ENCODE peak calls at places on chromosomes 4 and X, in eight cellular contexts. M is tibial nerve; J is mucosa of descending colon; E is CD8-positive, alpha-beta T cell; W is endothelial cell of umbilical vein; R is DND-41; C is upper lobe of right lung; N is OCI-LY7. T is an unnamed sample.

GRCh38 chrX:9396930-9397329 is 67.9 kb upstream of the TBL1X start:
- DNase-seq in J (no peak), E (no peak), N (no peak), M (no peak), R (no peak), W (no peak), C (no peak), T (no peak)

GRCh38 chrX:66163849-66164401 is at the start of gene HEPH:
- DNase-seq in E (no peak), M (no peak), R (no peak), N (no peak), J (no peak), W (no peak), C (no peak), T (peak; percentile 12)

GRCh38 chr4:3267576-3268394 is 18.8 kb downstream of the MSANTD1 start:
- DNase-seq in N (no peak), C (peak; percentile 63), R (no peak), E (no peak), J (no peak), M (no peak), W (no peak), T (no peak)

GRCh38 chrX:109696146-109696740 is 36.8 kb downstream of the ACSL4 start:
- DNase-seq in M (no peak), J (no peak), E (no peak), R (no peak), C (no peak), N (no peak), W (no peak), T (no peak)

GRCh38 chrX:55008571-55009358 is 8.6 kb downstream of the APEX2 start:
- DNase-seq in C (no peak), M (no peak), E (no peak), R (no peak), N (no peak), J (no peak), W (peak; percentile 42), T (no peak)

GRCh38 chrX:154098551-154098950 is 1.0 kb upstream of the MECP2 start:
- DNase-seq in M (no peak), W (no peak), C (no peak), E (no peak), N (no peak), J (no peak), R (no peak), T (no peak)

GRCh38 chrX:1488745-1489144 is 36.0 kb upstream of the ASMTL start:
- DNase-seq in E (no peak), W (no peak), N (no peak), M (no peak), R (no peak), C (no peak), J (no peak), T (no peak)

GRCh38 chr4:120691536-120691935 is 231.0 kb downstream of the PRDM5 start:
- DNase-seq in C (no peak), E (no peak), W (no peak), M (no peak), R (no peak), J (no peak), N (no peak), T (no peak)

GRCh38 chr4:17867259-17867658 is 56.5 kb downstream of the NCAPG start:
- DNase-seq in N (no peak), E (no peak), J (no peak), C (no peak), W (no peak), R (no peak), M (no peak), T (no peak)

GRCh38 chr4:15469402-15470148 is at the start of gene CC2D2A:
- DNase-seq in N (no peak), W (peak; percentile 67), M (no peak), C (no peak), E (no peak), J (no peak), R (no peak), T (no peak)

GRCh38 chr4:7016512-7016911 is 26.7 kb upstream of the TADA2B start:
- DNase-seq in N (no peak), J (no peak), M (no peak), R (no peak), C (no peak), W (no peak), E (no peak), T (no peak)

GRCh38 chr4:182938213-182938645 is 21.0 kb upstream of the DCTD start:
- DNase-seq in E (peak; percentile 40), N (peak; percentile 39), W (peak; percentile 68), J (peak; percentile 83), R (peak; percentile 54), C (peak; percentile 89), M (peak; percentile 78), T (no peak)

GRCh38 chrX:120000490-120001246 is 57.1 kb upstream of the NKAP start:
- DNase-seq in E (no peak), W (no peak), C (no peak), J (no peak), N (no peak), M (no peak), R (no peak), T (no peak)

GRCh38 chr4:97507587-97508245 is 635.6 kb downstream of the STPG2 start:
- DNase-seq in C (no peak), J (no peak), E (no peak), N (no peak), W (peak; percentile 63), M (no peak), R (no peak), T (no peak)

GRCh38 chr4:91620952-91621351 is 682.8 kb upstream of the GRID2 start:
- DNase-seq in C (no peak), N (no peak), E (no peak), W (no peak), M (no peak), R (no peak), J (no peak), T (no peak)

GRCh38 chr4:149959391-149959790 is 118.9 kb upstream of the DCLK2 start:
- DNase-seq in R (no peak), E (no peak), N (no peak), C (no peak), W (no peak), M (no peak), J (no peak), T (no peak)

GRCh38 chr4:142356118-142356759 is 489.9 kb downstream of the INPP4B start:
- DNase-seq in E (no peak), C (no peak), N (no peak), M (no peak), W (no peak), R (no peak), J (no peak), T (no peak)

GRCh38 chr4:181911420-181911819 is 331.8 kb upstream of the TENM3 start:
- DNase-seq in M (no peak), C (no peak), J (no peak), N (no peak), R (no peak), E (no peak), W (no peak), T (no peak)

GRCh38 chrX:85111347-85111746 is 107.7 kb downstream of the APOOL start:
- DNase-seq in R (no peak), E (no peak), C (no peak), N (peak; percentile 15), M (peak; percentile 5), W (peak; percentile 4), J (no peak), T (no peak)

GRCh38 chr4:11427201-11427996 is 1.3 kb downstream of the HS3ST1 start:
- DNase-seq in J (peak; percentile 34), M (no peak), R (no peak), E (no peak), C (no peak), W (no peak), N (no peak), T (no peak)

DNA sequence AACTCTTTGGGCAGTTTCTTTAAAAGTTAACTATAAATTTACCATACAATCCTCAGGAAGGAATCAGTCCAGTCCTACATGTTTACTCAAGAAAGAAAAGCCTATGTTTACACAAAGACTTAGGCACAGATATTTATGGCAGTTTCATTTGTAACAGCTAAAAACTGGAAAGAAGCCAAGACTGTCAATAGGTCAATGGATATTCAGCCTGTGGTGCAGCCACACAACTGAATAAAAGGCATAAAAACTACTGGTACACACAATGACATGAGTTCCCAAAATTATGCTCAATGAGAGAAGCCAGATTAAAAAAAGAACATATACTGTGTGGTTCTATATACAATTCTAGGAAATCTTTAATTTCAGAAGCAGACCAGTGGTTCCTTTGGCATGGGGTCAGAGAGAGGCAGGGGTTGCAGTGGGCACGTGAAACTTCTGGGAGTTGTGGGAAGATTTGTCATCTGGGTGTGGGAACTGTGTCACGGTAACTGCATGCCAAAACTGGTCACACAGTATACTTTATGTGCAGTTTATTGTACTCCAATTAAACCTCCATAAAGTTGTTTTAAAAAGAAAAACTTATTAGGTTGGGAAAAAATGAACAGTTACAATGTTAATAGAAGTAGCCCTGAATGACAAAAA is 26.8 kb upstream of the STS start:
- DNase-seq in C (no peak), W (peak; percentile 76), M (no peak), E (no peak), J (no peak), N (no peak), R (no peak), T (no peak)
- H3K4me3 ChIP-seq in C (no peak overlapping the region), W (no peak overlapping the region), M (no peak overlapping the region), E (no peak overlapping the region), J (no peak overlapping the region), N (no peak overlapping the region), R (no peak overlapping the region), T (no peak overlapping the region)

DNA sequence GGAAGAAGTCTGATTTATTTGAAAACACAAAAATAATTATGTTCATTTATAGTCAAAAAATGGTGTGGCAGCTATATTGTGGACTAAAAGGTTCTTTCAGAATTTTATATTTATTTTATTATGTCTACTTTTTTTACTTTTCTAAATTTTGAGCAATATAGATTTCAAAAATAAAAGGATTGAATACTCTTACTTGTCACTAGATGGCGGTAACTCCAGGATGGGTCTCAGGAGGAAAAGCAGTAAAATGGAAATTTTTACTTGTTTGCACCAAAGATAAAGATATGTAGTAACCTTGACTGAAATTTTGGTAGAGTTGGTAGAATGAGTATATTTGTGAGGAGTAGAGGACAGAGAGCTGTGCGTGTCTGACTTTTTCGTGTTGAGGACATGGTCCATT is 14.5 kb upstream of the DACH2 start:
- DNase-seq in M (no peak), W (peak; percentile 4), J (no peak), C (no peak), E (no peak), R (no peak), N (peak; percentile 20), T (no peak)
- TF ChIP-seq CTCF in M (peak; percentile 48), W (no peak), J (no peak), C (peak; percentile 46), E (peak; percentile 38), R (peak; percentile 44), N (peak; percentile 76), T (peak; percentile 22)

DNA sequence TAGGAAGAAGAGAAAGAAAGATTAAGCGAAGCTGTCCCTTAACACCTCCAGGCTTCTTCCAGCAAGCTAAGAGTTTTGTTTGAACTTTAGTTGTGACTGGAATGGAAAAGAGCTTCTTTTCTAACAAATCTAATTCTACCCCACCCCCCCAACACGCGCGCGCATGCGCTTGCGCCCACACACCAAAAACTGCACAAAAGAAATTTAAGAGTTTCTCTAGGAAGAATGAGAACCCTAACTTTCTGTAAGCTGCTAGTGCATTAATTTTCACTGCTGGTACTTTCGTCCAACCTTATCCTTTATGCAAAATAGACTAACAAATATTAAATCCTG is 9.0 kb upstream of the INTU start:
- DNase-seq in E (no peak), W (peak; percentile 40), M (no peak), C (peak; percentile 60), N (no peak), J (no peak), R (no peak), T (no peak)
- H3K4me3 ChIP-seq in E (no peak overlapping the region), W (peak overlapping the region; percentile 78), M (peak overlapping the region; percentile 42), C (peak overlapping the region; percentile 54), N (no peak overlapping the region), J (no peak overlapping the region), R (no peak overlapping the region), T (peak overlapping the region; percentile 71)

GRCh38 chr4:144899393-144899792 is 198.6 kb downstream of the ANAPC10 start:
- DNase-seq in W (no peak), E (no peak), M (no peak), C (no peak), J (no peak), R (no peak), N (no peak), T (no peak)

GRCh38 chr4:144894525-144894924 is 203.5 kb downstream of the ANAPC10 start:
- DNase-seq in R (peak; percentile 31), E (no peak), N (no peak), W (no peak), M (peak; percentile 39), C (no peak), J (no peak), T (peak; percentile 1)
- TF ChIP-seq CTCF in R (no peak), E (no peak), N (no peak), W (no peak), M (no peak), C (no peak), J (no peak), T (no peak)

T was measured in AG04449.